ENCODE peak calls at places on chromosome 18, in ten cellular contexts. D, Z, Q, T, X, J, O, S, G and E are unnamed samples.

GRCh38 chr18:61308795-61309393 is 24.3 kb upstream of the CDH20 start:
- DNase-seq in O (no peak), Z (no peak), G (peak), J (no peak), T (no peak), X (no peak), Q (no peak), D (no peak), S (no peak), E (no peak)

GRCh38 chr18:74228312-74228711 is 63.5 kb downstream of the CYB5A start:
- DNase-seq in G (no peak), Q (no peak), T (no peak), O (no peak), J (no peak), X (no peak), D (no peak), Z (no peak), S (no peak), E (no peak)

GRCh38 chr18:25350561-25351201 is 1.3 kb downstream of the ZNF521 start:
- DNase-seq in G (peak), D (no peak), Q (peak), Z (peak), J (peak), S (no peak), X (peak), T (peak), O (peak), E (no peak)

GRCh38 chr18:55406374-55407045 is 181.5 kb downstream of the TCF4 start:
- DNase-seq in Z (no peak), X (no peak), G (peak), T (peak), S (no peak), D (no peak), O (no peak), Q (no peak), J (no peak), E (no peak)

GRCh38 chr18:32249147-32249546 is 59.3 kb downstream of the MEP1B start:
- DNase-seq in J (no peak), X (no peak), O (no peak), T (no peak), Z (no peak), D (no peak), G (no peak), S (no peak), Q (no peak), E (no peak)

GRCh38 chr18:28063181-28063790 is 113.6 kb downstream of the CDH2 start:
- DNase-seq in G (no peak), S (no peak), D (no peak), Q (no peak), J (no peak), X (no peak), T (no peak), O (no peak), Z (peak), E (no peak)

GRCh38 chr18:55529581-55529980 is 58.4 kb downstream of the TCF4 start:
- DNase-seq in T (no peak), G (no peak), Z (no peak), S (no peak), O (no peak), Q (no peak), D (no peak), J (no peak), X (no peak), E (no peak)

GRCh38 chr18:14928396-14928795 is 180.4 kb downstream of the ANKRD30B start:
- DNase-seq in T (no peak), X (no peak), Q (peak), G (no peak), J (no peak), D (no peak), S (no peak), Z (no peak), O (no peak), E (no peak)

GRCh38 chr18:77341527-77341926 is 91.9 kb downstream of the GALR1 start:
- DNase-seq in J (no peak), T (no peak), O (no peak), X (no peak), Z (no peak), Q (no peak), S (no peak), D (no peak), G (no peak), E (no peak)

GRCh38 chr18:76488190-76488589 is 6.9 kb downstream of the ZNF516 start:
- DNase-seq in S (no peak), G (no peak), Z (no peak), J (no peak), Q (no peak), X (no peak), O (no peak), D (no peak), T (no peak), E (no peak)

GRCh38 chr18:75544496-75544895 is 117.0 kb upstream of the SMIM21 start:
- DNase-seq in O (no peak), G (no peak), X (no peak), Z (peak), J (peak), D (no peak), Q (no peak), T (no peak), S (no peak), E (no peak)

GRCh38 chr18:47260138-47260923 is 8.9 kb upstream of the SKOR2 start:
- DNase-seq in O (no peak), X (peak), Q (no peak), T (no peak), Z (peak), S (peak), G (no peak), J (peak), D (no peak), E (no peak)

GRCh38 chr18:51575171-51575570 is 377.7 kb upstream of the MEX3C start:
- DNase-seq in G (no peak), T (no peak), Q (no peak), X (no peak), S (no peak), J (no peak), O (no peak), D (no peak), Z (peak), E (no peak)